ENCODE peak calls at places on chromosomes 4 and X, in five cellular contexts. I is GM12878, Y is A549, J is HepG2, Z is K562. A is an unnamed sample.

GRCh38 chrX:41935827-41936226 is 12.5 kb upstream of the CASK start:
- DNase-seq in I (no peak), Y (no peak), J (no peak), Z (no peak), A (no peak)

GRCh38 chr4:186981161-186981560 is 257.5 kb upstream of the FAT1 start:
- DNase-seq in I (no peak), Y (no peak), J (no peak), Z (no peak), A (no peak)

GRCh38 chrX:40154853-40155616 is 57.3 kb upstream of the BCOR start:
- DNase-seq in I (no peak), Y (peak; percentile 74), J (peak; percentile 87), Z (peak; percentile 90), A (peak; percentile 95)

GRCh38 chr4:6951880-6952381 is 42.3 kb downstream of the TBC1D14 start:
- DNase-seq in I (no peak), Y (no peak), J (no peak), Z (peak; percentile 67), A (peak; percentile 25)

GRCh38 chr4:102196221-102196620 is 149.1 kb downstream of the SLC39A8 start:
- DNase-seq in I (no peak), Y (no peak), J (no peak), Z (no peak), A (peak; percentile 21)

GRCh38 chr4:153722036-153722435 is 37.8 kb downstream of the RNF175 start:
- DNase-seq in I (no peak), Y (no peak), J (no peak), Z (no peak), A (peak; percentile 51)

GRCh38 chr4:142416711-142417275 is 429.3 kb downstream of the INPP4B start:
- DNase-seq in I (no peak), Y (no peak), J (no peak), Z (no peak), A (no peak)

GRCh38 chr4:7964890-7965662 is 25.4 kb upstream of the AFAP1 start:
- DNase-seq in I (no peak), Y (peak; percentile 58), J (no peak), Z (no peak), A (peak; percentile 44)

GRCh38 chr4:5816851-5817375 is 76.0 kb downstream of the CRMP1 start:
- DNase-seq in I (no peak), Y (no peak), J (no peak), Z (no peak), A (no peak)

GRCh38 chr4:109998867-109999303 is 86.2 kb downstream of the EGF start:
- DNase-seq in I (peak; percentile 38), Y (peak; percentile 62), J (peak; percentile 73), Z (peak; percentile 57), A (peak; percentile 67)

GRCh38 chrX:42241421-42241820 is 318.1 kb upstream of the CASK start:
- DNase-seq in I (no peak), Y (no peak), J (no peak), Z (no peak), A (no peak)

GRCh38 chrX:57453901-57454300 is 137.9 kb upstream of the ZXDB start:
- DNase-seq in I (peak; percentile 0), Y (peak; percentile 37), J (peak; percentile 28), Z (peak; percentile 12), A (peak; percentile 53)

DNA sequence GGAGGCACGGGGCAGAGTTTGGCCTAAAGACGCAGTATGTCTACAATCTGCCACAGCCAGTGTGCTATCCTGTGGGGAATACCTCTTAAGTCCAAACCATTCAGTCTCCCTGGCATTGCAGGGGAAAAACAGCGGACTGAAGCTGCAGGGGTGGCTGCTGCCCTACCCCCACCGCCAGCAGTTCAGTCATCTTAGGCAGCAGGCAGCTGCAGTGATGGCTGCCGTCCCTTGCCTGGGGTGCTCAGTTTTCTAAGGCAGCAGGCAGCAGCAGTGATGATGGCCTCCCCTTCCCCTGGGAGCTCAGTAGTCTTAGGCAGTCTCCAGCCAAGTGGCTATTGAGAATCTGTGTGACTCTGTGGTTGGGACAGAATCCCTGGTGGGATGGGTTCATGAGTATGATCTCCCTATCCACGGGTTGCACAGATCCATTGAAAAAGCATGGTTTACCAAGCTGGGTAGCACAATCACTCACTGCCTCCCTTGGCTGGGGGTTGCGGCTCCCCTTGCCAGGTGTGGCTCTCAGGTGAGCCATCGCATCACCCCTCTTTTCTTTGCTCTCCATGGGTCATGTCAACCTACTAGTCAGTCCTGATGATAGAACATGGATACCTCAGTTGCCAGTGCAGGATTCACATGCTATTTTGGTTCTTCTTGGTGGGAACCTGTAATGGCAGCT is 48.9 kb upstream of the GRID2 start:
- DNase-seq in I (no peak), Y (no peak), J (no peak), Z (no peak), A (no peak)
- TF ChIP-seq POLR2A in I (no peak), Y (no peak), J (no peak), Z (no peak), A (no peak)

DNA sequence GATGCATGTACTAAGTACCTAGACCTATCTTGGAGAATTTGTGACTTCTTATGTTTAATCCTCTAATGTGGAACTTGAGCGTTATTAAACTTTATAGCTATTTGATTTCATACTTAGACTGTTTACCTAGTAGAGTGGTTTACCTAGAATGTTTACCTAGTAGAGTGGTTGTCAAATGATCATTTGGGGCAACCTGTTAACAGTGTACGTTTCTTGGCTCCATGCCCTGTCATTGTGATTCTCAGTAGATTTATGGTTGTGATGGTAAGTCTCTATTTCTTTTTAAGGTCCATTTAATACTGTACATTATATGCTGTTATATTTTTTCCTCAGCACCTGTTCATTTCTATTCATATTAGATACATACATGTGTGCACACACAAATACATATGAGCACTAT is 233.0 kb upstream of the MAD2L1 start:
- DNase-seq in I (no peak), Y (no peak), J (no peak), Z (no peak), A (no peak)
- TF ChIP-seq MAX in I (no peak), Y (no peak), J (no peak), Z (no peak), A (no peak)

DNA sequence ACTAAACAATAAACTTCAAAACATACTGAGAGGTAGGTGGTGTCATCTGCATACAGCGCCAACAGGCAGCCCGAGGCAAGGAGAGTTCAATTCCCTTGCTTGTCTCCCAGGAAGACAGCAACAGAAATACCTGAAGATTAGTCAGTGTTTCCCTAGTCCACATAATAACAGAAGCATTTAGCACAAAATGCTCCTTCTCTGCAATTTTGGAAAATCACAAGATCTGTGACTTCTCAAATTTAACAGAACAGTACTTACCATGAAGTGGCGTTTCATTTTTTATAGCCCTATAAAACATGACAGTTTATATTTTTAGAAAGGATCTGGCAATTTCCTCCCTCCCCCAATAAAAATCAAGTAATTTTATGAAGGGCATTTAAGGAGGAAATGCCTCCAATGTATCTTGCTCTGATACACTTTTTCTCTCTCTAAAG is 67.1 kb upstream of the MYOZ2 start:
- DNase-seq in I (no peak), Y (no peak), J (no peak), Z (no peak), A (peak; percentile 21)
- TF ChIP-seq POLR2A in I (no peak), Y (no peak), J (no peak), Z (no peak), A (no peak)

GRCh38 chr4:88897180-88897579 is 159.8 kb downstream of the FAM13A start:
- DNase-seq in I (no peak), Y (no peak), J (no peak), Z (no peak), A (no peak)

GRCh38 chr4:88897752-88898151 is 159.2 kb downstream of the FAM13A start:
- DNase-seq in I (no peak), Y (no peak), J (no peak), Z (no peak), A (no peak)

GRCh38 chr4:88900432-88900831 is 156.6 kb downstream of the FAM13A start:
- DNase-seq in I (no peak), Y (no peak), J (no peak), Z (no peak), A (no peak)
- TF ChIP-seq MAX in I (no peak), Y (no peak), J (no peak), Z (no peak), A (no peak)

GRCh38 chr4:107838138-107838618 is 13.4 kb downstream of the SGMS2 start:
- DNase-seq in I (no peak), Y (no peak), J (no peak), Z (no peak), A (peak; percentile 15)
- TF ChIP-seq POLR2A in I (no peak), Y (no peak), J (no peak), Z (no peak), A (no peak)